ENCODE peak calls at places on chromosomes 13 and 19, in eight cellular contexts. J, E, P, B, N, Q, V and Z are unnamed samples.

GRCh38 chr13:32471187-32471922 is 43.4 kb upstream of the N4BP2L1 start:
- DNase-seq in J (no peak), E (no peak), P (no peak), B (no peak), N (peak; percentile 75), Q (no peak), V (no peak), Z (no peak)

GRCh38 chr19:47330466-47330869 is 1.5 kb upstream of the C5AR2 start:
- DNase-seq in J (no peak), E (no peak), P (no peak), B (no peak), N (no peak), Q (no peak), V (no peak), Z (no peak)

GRCh38 chr19:1002600-1002999 is 2.4 kb downstream of the GRIN3B start:
- DNase-seq in J (no peak), E (no peak), P (no peak), B (no peak), N (no peak), Q (no peak), V (no peak), Z (no peak)

GRCh38 chr19:15184776-15185175 is 16.0 kb downstream of the NOTCH3 start:
- DNase-seq in J (no peak), E (no peak), P (no peak), B (no peak), N (no peak), Q (no peak), V (no peak), Z (no peak)

GRCh38 chr13:36880961-36881360 is 39.1 kb downstream of the SMAD9 start:
- DNase-seq in J (no peak), E (no peak), P (no peak), B (no peak), N (no peak), Q (no peak), V (no peak), Z (no peak)

GRCh38 chr13:104530741-104531140 is 1464.5 kb upstream of the SLC10A2 start:
- DNase-seq in J (no peak), E (no peak), P (no peak), B (no peak), N (no peak), Q (no peak), V (no peak), Z (no peak)

GRCh38 chr19:10908380-10908960 is 20.0 kb downstream of the YIPF2 start:
- DNase-seq in J (no peak), E (no peak), P (no peak), B (no peak), N (no peak), Q (no peak), V (no peak), Z (no peak)

GRCh38 chr13:46617382-46617781 is 64.4 kb downstream of the LRCH1 start:
- DNase-seq in J (no peak), E (no peak), P (no peak), B (no peak), N (peak; percentile 27), Q (no peak), V (no peak), Z (no peak)

GRCh38 chr13:51785592-51786424 is 18.2 kb downstream of the DHRS12 start:
- DNase-seq in J (peak; percentile 85), E (no peak), P (no peak), B (no peak), N (peak; percentile 57), Q (no peak), V (no peak), Z (no peak)

GRCh38 chr13:40477623-40478608 is 188.5 kb downstream of the FOXO1 start:
- DNase-seq in J (no peak), E (no peak), P (no peak), B (no peak), N (no peak), Q (no peak), V (no peak), Z (no peak)

GRCh38 chr13:70339738-70340137 is 231.5 kb upstream of the KLHL1 start:
- DNase-seq in J (no peak), E (peak; percentile 2), P (no peak), B (no peak), N (no peak), Q (no peak), V (no peak), Z (no peak)

GRCh38 chr13:44758595-44759221 is 182.6 kb upstream of the TSC22D1 start:
- DNase-seq in J (no peak), E (peak; percentile 92), P (no peak), B (no peak), N (no peak), Q (no peak), V (no peak), Z (peak; percentile 94)

GRCh38 chr13:113162783-113163685 is 4.6 kb downstream of the PROZ start:
- DNase-seq in J (no peak), E (no peak), P (peak; percentile 60), B (no peak), N (no peak), Q (no peak), V (no peak), Z (no peak)

GRCh38 chr13:113161433-113161832 is 3.0 kb downstream of the PROZ start:
- DNase-seq in J (no peak), E (no peak), P (peak; percentile 46), B (no peak), N (no peak), Q (no peak), V (no peak), Z (no peak)

GRCh38 chr13:113159701-113160100 is 1.3 kb downstream of the PROZ start:
- DNase-seq in J (no peak), E (no peak), P (no peak), B (no peak), N (no peak), Q (no peak), V (no peak), Z (no peak)

GRCh38 chr13:113158946-113159345 is 498 bp downstream of the PROZ start:
- DNase-seq in J (no peak), E (no peak), P (no peak), B (no peak), N (no peak), Q (no peak), V (no peak), Z (no peak)

DNA sequence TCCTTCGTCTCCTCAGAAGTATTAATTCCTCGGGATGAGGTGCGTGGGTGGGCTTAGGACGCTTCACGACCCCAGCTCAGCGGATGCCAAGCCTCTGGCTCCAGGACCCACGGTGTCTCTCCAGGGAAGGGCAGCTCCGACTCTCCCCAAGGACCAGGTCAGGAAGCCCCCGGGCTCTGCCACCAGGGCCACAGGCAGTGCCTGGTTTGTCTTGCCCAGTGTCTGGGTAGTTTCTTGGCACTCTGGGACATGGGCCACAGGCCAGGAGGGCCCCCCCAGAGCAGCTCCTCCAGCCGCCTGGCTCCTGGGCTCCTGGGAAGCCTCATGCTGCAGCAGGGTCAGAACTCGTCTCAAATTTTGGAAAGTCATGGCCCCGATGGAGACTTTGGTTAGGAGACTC is 2.5 kb downstream of the PROZ start:
- DNase-seq in J (no peak), E (no peak), P (no peak), B (no peak), N (no peak), Q (no peak), V (no peak), Z (no peak)
- H3K27me3 ChIP-seq in J (peaks cover 28% of the 10 kb centered on the region), E (peaks cover 11% of the 10 kb centered on the region), P (peaks cover 7% of the 10 kb centered on the region), B (peaks cover 3% of the 10 kb centered on the region), N (no peaks in the 10 kb centered on the region), Q (no peaks in the 10 kb centered on the region), V (no peaks in the 10 kb centered on the region), Z (peaks cover 12% of the 10 kb centered on the region)

DNA sequence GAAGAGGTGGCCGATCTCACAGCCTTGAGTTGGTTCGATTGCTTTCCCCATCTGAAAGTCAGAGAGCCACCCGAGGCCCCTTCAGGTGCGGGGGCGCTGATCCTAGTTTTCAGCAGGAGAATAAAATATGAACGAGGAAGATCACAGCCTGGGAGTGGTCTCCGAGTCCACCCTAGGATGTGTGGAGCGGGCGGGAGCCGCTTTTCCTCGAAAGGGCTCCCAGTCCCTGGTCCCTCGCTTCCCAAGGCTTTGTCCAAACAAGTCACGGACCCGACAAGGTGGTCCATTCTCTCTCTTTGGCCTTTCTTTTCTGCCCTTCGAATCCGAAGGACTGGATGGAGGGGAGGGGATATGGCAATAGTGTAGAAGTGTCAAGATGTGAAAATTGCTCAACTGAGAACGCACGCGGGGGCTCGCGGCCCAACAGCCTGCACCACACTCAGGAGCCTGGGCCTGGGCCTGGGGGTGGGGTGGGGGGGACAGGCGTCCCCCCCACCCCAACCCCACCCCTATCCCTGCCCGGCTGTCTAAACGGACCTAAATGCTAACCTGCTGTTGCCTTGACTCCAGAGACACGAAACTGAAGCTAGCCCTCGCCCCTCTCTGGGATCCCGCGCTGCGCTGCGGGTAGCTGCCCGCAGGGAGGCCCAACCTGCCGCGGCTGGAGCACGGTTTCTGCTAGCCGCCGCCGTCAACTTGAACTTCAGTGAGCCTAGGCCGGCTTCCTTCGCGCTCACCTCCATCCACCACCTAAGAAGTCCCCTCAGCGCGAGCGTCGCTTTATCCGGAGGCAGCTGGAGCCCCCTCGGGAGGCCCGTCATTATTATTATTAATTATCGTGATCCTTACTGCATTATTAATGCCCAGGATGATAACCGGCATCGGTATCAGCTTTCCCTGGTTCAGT is 7.1 kb downstream of the ZIC2 start:
- DNase-seq in J (no peak), E (no peak), P (no peak), B (no peak), N (no peak), Q (no peak), V (no peak), Z (no peak)
- H3K27me3 ChIP-seq in J (peaks cover 100% of the 10 kb centered on the region), E (peaks cover 63% of the 10 kb centered on the region), P (peaks cover 98% of the 10 kb centered on the region), B (peaks cover 82% of the 10 kb centered on the region), N (peaks cover 91% of the 10 kb centered on the region), Q (peaks cover 93% of the 10 kb centered on the region), V (peaks cover 98% of the 10 kb centered on the region), Z (peaks cover 98% of the 10 kb centered on the region)

GRCh38 chr19:18100710-18101109 is 3.1 kb downstream of the MAST3 start:
- DNase-seq in J (no peak), E (no peak), P (no peak), B (no peak), N (no peak), Q (no peak), V (no peak), Z (no peak)
- H3K27me3 ChIP-seq in J (peaks cover 26% of the 10 kb centered on the region), E (no peaks in the 10 kb centered on the region), P (no peaks in the 10 kb centered on the region), B (no peaks in the 10 kb centered on the region), N (peaks cover 13% of the 10 kb centered on the region), Q (no peaks in the 10 kb centered on the region), V (no peaks in the 10 kb centered on the region), Z (peaks cover 33% of the 10 kb centered on the region)

DNA sequence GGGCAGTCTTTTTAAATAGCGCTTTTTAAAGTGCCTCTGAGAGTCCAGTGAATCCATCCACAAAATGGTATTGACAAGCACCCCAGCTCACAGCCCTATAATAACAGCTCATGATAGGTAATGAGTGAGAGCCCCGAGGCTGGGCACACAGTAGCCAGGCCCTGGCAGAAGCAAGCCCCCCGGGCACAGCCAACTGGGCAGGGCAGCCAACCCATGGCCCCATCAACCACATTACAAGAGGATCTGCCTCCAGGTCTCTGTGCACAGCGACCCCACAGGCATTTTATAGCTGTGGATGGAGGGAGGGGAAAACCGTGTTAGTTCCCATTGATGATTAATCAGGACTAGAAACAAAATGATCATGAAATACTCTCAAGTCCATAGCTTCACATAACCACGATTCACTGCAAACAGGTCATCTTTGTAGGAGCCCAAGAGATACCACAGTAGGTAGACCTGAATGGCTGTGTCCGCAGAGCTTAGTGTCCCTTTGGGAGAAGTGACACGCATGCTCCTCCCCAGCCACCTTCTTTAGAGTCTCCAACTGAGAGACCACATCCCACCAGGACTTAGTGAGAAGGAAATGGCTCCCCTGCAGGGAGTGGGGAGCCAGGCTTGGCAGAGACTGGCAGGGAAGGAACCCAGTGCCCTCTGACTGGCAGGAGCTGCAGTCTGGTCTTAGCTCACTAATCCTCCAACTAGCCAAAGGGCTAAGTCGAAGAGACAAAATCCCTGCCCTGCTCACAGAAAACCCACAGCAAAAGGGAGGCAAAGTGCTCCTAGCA is 4.3 kb upstream of the VSTM2B start:
- DNase-seq in J (no peak), E (no peak), P (no peak), B (no peak), N (no peak), Q (no peak), V (no peak), Z (no peak)
- H3K27me3 ChIP-seq in J (peaks cover 88% of the 10 kb centered on the region), E (peaks cover 18% of the 10 kb centered on the region), P (peaks cover 28% of the 10 kb centered on the region), B (peaks cover 9% of the 10 kb centered on the region), N (peaks cover under 1% of the 10 kb centered on the region), Q (peaks cover 7% of the 10 kb centered on the region), V (peaks cover 50% of the 10 kb centered on the region), Z (peaks cover 33% of the 10 kb centered on the region)